ENCODE peak calls at places on chromosomes 7 and 10, in seven cellular contexts. F is iPS-NIHi11, V is psoas muscle, D is NCI-H748 treated with DMSO at 0.1 percent for 48 hours, S is M059J, N is ecto neural progenitor cell, O is fibroblast of mammary gland. L is an unnamed sample.

GRCh38 chr10:63702107-63702506 is 180.9 kb downstream of the REEP3 start:
- DNase-seq in V (no peak), O (peak; percentile 51), F (no peak), D (no peak), S (no peak), N (no peak), L (no peak)

GRCh38 chr7:148347981-148348380 is 242.6 kb upstream of the C7orf33 start:
- DNase-seq in S (no peak), F (no peak), N (no peak), D (no peak), V (no peak), O (no peak), L (no peak)

GRCh38 chr7:27784399-27785053 is 44.6 kb downstream of the TAX1BP1 start:
- DNase-seq in S (peak; percentile 81), N (no peak), F (peak; percentile 18), V (no peak), D (no peak), O (peak; percentile 78), L (no peak)

GRCh38 chr10:15253951-15254807 is 85.7 kb upstream of the NMT2 start:
- DNase-seq in D (no peak), V (no peak), F (no peak), N (no peak), S (no peak), O (no peak), L (no peak)

GRCh38 chr7:127390817-127391590 is 1.5 kb downstream of the ZNF800 start:
- DNase-seq in D (no peak), V (no peak), O (no peak), N (no peak), F (no peak), S (no peak), L (no peak)

GRCh38 chr10:114584419-114584818 is 73.7 kb downstream of the ABLIM1 start:
- DNase-seq in O (no peak), D (no peak), F (no peak), N (no peak), S (no peak), V (no peak), L (no peak)

GRCh38 chr7:147023390-147023914 is 906.9 kb downstream of the CNTNAP2 start:
- DNase-seq in F (no peak), D (no peak), N (no peak), S (no peak), V (no peak), O (no peak), L (no peak)

GRCh38 chr7:98995111-98995510 is 116.8 kb downstream of the TRRAP start:
- DNase-seq in N (no peak), O (no peak), S (no peak), F (no peak), D (no peak), V (no peak), L (no peak)

GRCh38 chr10:7529638-7530037 is 118.8 kb upstream of the SFMBT2 start:
- DNase-seq in D (no peak), F (no peak), N (no peak), O (no peak), V (no peak), S (peak; percentile 29), L (peak; percentile 54)

GRCh38 chr10:21355591-21356011 is 169.9 kb downstream of the SKIDA1 start:
- DNase-seq in O (no peak), N (no peak), V (no peak), F (no peak), S (peak; percentile 43), D (no peak), L (no peak)